ENCODE peak calls at places on chromosomes 11 and 22, in ten cellular contexts. M, H, J, Q, O, F, X, Y, P and B are unnamed samples.

GRCh38 chr11:77617892-77618291 is 19.7 kb downstream of the CLNS1A start:
- DNase-seq in M (no peak), H (no peak), J (peak; percentile 8), Q (no peak), O (no peak), F (no peak), X (no peak), Y (no peak), P (no peak), B (no peak)

GRCh38 chr22:37545703-37546435 is 14.4 kb upstream of the CDC42EP1 start:
- DNase-seq in M (no peak), H (peak; percentile 77), J (peak; percentile 98), Q (no peak), O (peak; percentile 97), F (peak; percentile 84), X (peak; percentile 57), Y (no peak), P (peak; percentile 96), B (no peak)

GRCh38 chr11:6845383-6845782 is at the start of gene OR10A5:
- DNase-seq in M (no peak), H (no peak), J (no peak), Q (no peak), O (no peak), F (no peak), X (no peak), Y (no peak), P (no peak), B (no peak)

GRCh38 chr11:31214337-31214736 is 155.2 kb downstream of the DCDC1 start:
- DNase-seq in M (peak; percentile 2), H (no peak), J (no peak), Q (no peak), O (no peak), F (no peak), X (no peak), Y (no peak), P (no peak), B (no peak)

GRCh38 chr11:2086239-2087040 is 52.7 kb downstream of the IGF2 start:
- DNase-seq in M (no peak), H (no peak), J (peak; percentile 38), Q (no peak), O (no peak), F (no peak), X (no peak), Y (no peak), P (no peak), B (no peak)

GRCh38 chr11:112656772-112657428 is 304.3 kb upstream of the NCAM1 start:
- DNase-seq in M (no peak), H (no peak), J (peak; percentile 99), Q (no peak), O (no peak), F (no peak), X (no peak), Y (no peak), P (peak; percentile 63), B (no peak)

GRCh38 chr22:21055880-21056319 is 10.2 kb downstream of the LRRC74B start:
- DNase-seq in M (peak; percentile 63), H (no peak), J (no peak), Q (no peak), O (peak; percentile 45), F (no peak), X (no peak), Y (no peak), P (no peak), B (no peak)

GRCh38 chr22:33361581-33361980 is 303.4 kb upstream of the SYN3 start:
- DNase-seq in M (peak; percentile 3), H (no peak), J (no peak), Q (no peak), O (peak; percentile 80), F (no peak), X (no peak), Y (no peak), P (no peak), B (no peak)

GRCh38 chr22:28237092-28237491 is 318.0 kb upstream of the PITPNB start:
- DNase-seq in M (no peak), H (no peak), J (peak; percentile 53), Q (no peak), O (no peak), F (no peak), X (no peak), Y (no peak), P (no peak), B (no peak)

GRCh38 chr11:128603003-128603715 is 15.8 kb upstream of the ETS1 start:
- DNase-seq in M (no peak), H (no peak), J (no peak), Q (no peak), O (no peak), F (no peak), X (no peak), Y (no peak), P (no peak), B (peak; percentile 20)

GRCh38 chr11:78149646-78150045 is 10.2 kb upstream of the ALG8 start:
- DNase-seq in M (peak; percentile 48), H (peak; percentile 31), J (peak; percentile 29), Q (no peak), O (no peak), F (no peak), X (peak; percentile 18), Y (no peak), P (peak; percentile 20), B (no peak)

GRCh38 chr22:41537203-41537602 is 7.1 kb downstream of the POLR3H start:
- DNase-seq in M (no peak), H (no peak), J (no peak), Q (no peak), O (no peak), F (no peak), X (no peak), Y (no peak), P (no peak), B (no peak)

GRCh38 chr11:128195057-128195751 is 392.2 kb downstream of the ETS1 start:
- DNase-seq in M (peak; percentile 77), H (no peak), J (no peak), Q (no peak), O (no peak), F (no peak), X (no peak), Y (no peak), P (no peak), B (no peak)

GRCh38 chr22:45226681-45227186 is 14.0 kb downstream of the KIAA0930 start:
- DNase-seq in M (peak; percentile 92), H (no peak), J (peak; percentile 68), Q (no peak), O (no peak), F (peak; percentile 64), X (no peak), Y (no peak), P (peak; percentile 58), B (peak; percentile 15)

GRCh38 chr22:23591203-23591791 is 11.2 kb upstream of the IGLL1 start:
- DNase-seq in M (peak; percentile 73), H (peak; percentile 76), J (peak; percentile 37), Q (no peak), O (peak; percentile 84), F (peak; percentile 79), X (peak; percentile 19), Y (peak; percentile 10), P (peak; percentile 33), B (peak; percentile 51)

GRCh38 chr22:30728829-30729228 is 34.2 kb downstream of the OSBP2 start:
- DNase-seq in M (no peak), H (no peak), J (no peak), Q (no peak), O (no peak), F (no peak), X (no peak), Y (no peak), P (no peak), B (no peak)

GRCh38 chr22:48624401-48624800 is 1203.3 kb downstream of the BRD1 start:
- DNase-seq in M (no peak), H (no peak), J (no peak), Q (no peak), O (no peak), F (peak; percentile 5), X (no peak), Y (no peak), P (no peak), B (no peak)

GRCh38 chr11:69637956-69638871 is 2.7 kb upstream of the CCND1 start:
- DNase-seq in M (peak; percentile 65), H (peak; percentile 98), J (peak; percentile 64), Q (no peak), O (peak; percentile 89), F (peak; percentile 58), X (no peak), Y (no peak), P (peak; percentile 76), B (peak; percentile 44)

GRCh38 chr11:46374815-46375214 is 6.7 kb upstream of the MDK start:
- DNase-seq in M (no peak), H (no peak), J (no peak), Q (no peak), O (no peak), F (no peak), X (no peak), Y (no peak), P (no peak), B (no peak)

GRCh38 chr11:128501576-128502549 is 85.5 kb downstream of the ETS1 start:
- DNase-seq in M (peak; percentile 46), H (no peak), J (peak; percentile 78), Q (no peak), O (peak; percentile 43), F (peak; percentile 60), X (no peak), Y (no peak), P (peak; percentile 92), B (no peak)

GRCh38 chr11:45107051-45107450 is 39.4 kb upstream of the PRDM11 start:
- DNase-seq in M (no peak), H (no peak), J (no peak), Q (no peak), O (no peak), F (no peak), X (no peak), Y (no peak), P (no peak), B (peak; percentile 37)

GRCh38 chr11:67776834-67777530 is 102.6 kb upstream of the ALDH3B2 start:
- DNase-seq in M (no peak), H (no peak), J (no peak), Q (no peak), O (no peak), F (no peak), X (no peak), Y (no peak), P (no peak), B (no peak)

GRCh38 chr11:77062924-77063323 is 3.8 kb upstream of the CAPN5 start:
- DNase-seq in M (no peak), H (no peak), J (no peak), Q (no peak), O (no peak), F (no peak), X (no peak), Y (no peak), P (no peak), B (no peak)

GRCh38 chr11:38819986-38820385 is 2221.9 kb upstream of the RAG2 start:
- DNase-seq in M (no peak), H (no peak), J (no peak), Q (no peak), O (no peak), F (no peak), X (no peak), Y (no peak), P (no peak), B (no peak)

GRCh38 chr11:134139303-134139872 is 70.5 kb downstream of the JAM3 start:
- DNase-seq in M (no peak), H (no peak), J (no peak), Q (no peak), O (no peak), F (no peak), X (no peak), Y (no peak), P (no peak), B (no peak)

GRCh38 chr22:32389685-32390084 is 22.4 kb downstream of the RTCB start:
- DNase-seq in M (peak; percentile 40), H (peak; percentile 33), J (peak; percentile 26), Q (no peak), O (peak; percentile 31), F (no peak), X (no peak), Y (no peak), P (peak; percentile 6), B (peak; percentile 48)